ENCODE peak calls at places on chromosome 18, in five cellular contexts. H is SIG-M5, U is ovary, Y is GM20000, I is sciatic nerve. J is an unnamed sample.

GRCh38 chr18:1014496-1014895 is 109.8 kb downstream of the ADCYAP1 start:
- DNase-seq in Y (no peak), H (no peak), I (no peak), U (no peak), J (peak)

GRCh38 chr18:53489266-53489665 is 735.2 kb downstream of the MBD2 start:
- DNase-seq in I (no peak), U (no peak), Y (no peak), H (no peak), J (no peak)

GRCh38 chr18:46891742-46892214 is 25.5 kb downstream of the PIAS2 start:
- DNase-seq in U (no peak), I (no peak), Y (peak), H (no peak), J (no peak)

GRCh38 chr18:46315187-46315586 is 211.0 kb downstream of the HAUS1 start:
- DNase-seq in Y (peak), U (no peak), I (no peak), H (no peak), J (no peak)

GRCh38 chr18:63440219-63440618 is 17.9 kb upstream of the VPS4B start:
- DNase-seq in I (no peak), U (no peak), Y (no peak), H (no peak), J (no peak)

GRCh38 chr18:76913583-76913982 is 91.2 kb downstream of the ZNF236 start:
- DNase-seq in I (no peak), Y (no peak), H (no peak), U (no peak), J (no peak)

GRCh38 chr18:79524181-79525078 is 128.7 kb downstream of the NFATC1 start:
- DNase-seq in H (no peak), Y (peak), I (peak), U (peak), J (no peak)

GRCh38 chr18:9614401-9615279 is at the start of gene PPP4R1:
- DNase-seq in U (peak), I (peak), Y (peak), H (no peak), J (peak)

GRCh38 chr18:3415110-3415509 is 34.9 kb upstream of the TGIF1 start:
- DNase-seq in H (no peak), I (no peak), U (no peak), Y (no peak), J (no peak)

GRCh38 chr18:54608008-54608642 is 17.1 kb downstream of the DYNAP start:
- DNase-seq in I (no peak), U (no peak), H (no peak), Y (no peak), J (peak)

GRCh38 chr18:44229693-44230108 is 451.0 kb upstream of the SETBP1 start:
- DNase-seq in I (peak), H (no peak), Y (no peak), U (peak), J (no peak)

GRCh38 chr18:61972389-61973264 is 79.8 kb upstream of the RNF152 start:
- DNase-seq in Y (no peak), H (peak), U (no peak), I (no peak), J (no peak)

GRCh38 chr18:35661483-35662146 is 80.1 kb downstream of the GALNT1 start:
- DNase-seq in H (no peak), I (no peak), U (no peak), Y (peak), J (peak)

GRCh38 chr18:55551227-55551626 is 36.8 kb downstream of the TCF4 start:
- DNase-seq in H (no peak), Y (no peak), I (no peak), U (no peak), J (no peak)

GRCh38 chr18:51149605-51150429 is 47.7 kb downstream of the MEX3C start:
- DNase-seq in Y (no peak), H (no peak), I (no peak), U (no peak), J (no peak)

GRCh38 chr18:51195602-51196115 is 1.8 kb downstream of the MEX3C start:
- DNase-seq in U (no peak), H (no peak), I (no peak), Y (peak), J (peak)

GRCh38 chr18:77129150-77129551 is 3.4 kb downstream of the MBP start:
- DNase-seq in Y (no peak), U (no peak), H (no peak), I (no peak), J (no peak)

GRCh38 chr18:75221397-75221796 is 10.8 kb downstream of the TSHZ1 start:
- DNase-seq in I (no peak), Y (no peak), U (no peak), H (no peak), J (no peak)

J was measured in DMS79 treated with DMSO at 0.1 percent for 48 hours.